ENCODE peak calls at places on chromosomes 11 and 22, in ten cellular contexts. T is HS-5; P is left colon; S is non-pigmented ciliary epithelial cell; Q is GM12891; M is AG09309; W is DMS 273 treated with DMSO at 0.1 percent for 48 hours; O is effector memory CD8-positive, alpha-beta T cell; H is mammary epithelial cell; D is cardiac septum. F is an unnamed sample.

GRCh38 chr11:12469451-12469850 is 92.1 kb downstream of the PARVA start:
- DNase-seq in T (no peak), P (no peak), S (no peak), Q (no peak), M (no peak), W (no peak), O (no peak), H (no peak), D (no peak), F (no peak)

GRCh38 chr11:130403301-130403804 is 25.1 kb downstream of the ADAMTS8 start:
- DNase-seq in T (peak), P (no peak), S (peak), Q (no peak), M (peak), W (no peak), O (no peak), H (peak), D (peak), F (peak)

GRCh38 chr22:38107692-38108515 is 2.6 kb downstream of the BAIAP2L2 start:
- DNase-seq in T (no peak), P (peak), S (no peak), Q (no peak), M (no peak), W (peak), O (no peak), H (no peak), D (no peak), F (no peak)

GRCh38 chr11:68145120-68145866 is 24.1 kb upstream of the CHKA start:
- DNase-seq in T (no peak), P (no peak), S (no peak), Q (no peak), M (no peak), W (no peak), O (no peak), H (peak), D (no peak), F (no peak)

GRCh38 chr11:44258839-44259420 is 51.0 kb downstream of the ALX4 start:
- DNase-seq in T (no peak), P (no peak), S (no peak), Q (no peak), M (no peak), W (no peak), O (no peak), H (no peak), D (peak), F (no peak)

GRCh38 chr22:37334859-37335818 is 52.8 kb downstream of the CYTH4 start:
- DNase-seq in T (no peak), P (no peak), S (no peak), Q (no peak), M (no peak), W (no peak), O (no peak), H (no peak), D (no peak), F (no peak)

GRCh38 chr22:50247748-50248147 is 2.9 kb upstream of the TUBGCP6 start:
- DNase-seq in T (no peak), P (peak), S (peak), Q (no peak), M (no peak), W (no peak), O (peak), H (no peak), D (no peak), F (no peak)

GRCh38 chr22:47067331-47067890 is 305.0 kb downstream of the TBC1D22A start:
- DNase-seq in T (no peak), P (no peak), S (no peak), Q (no peak), M (no peak), W (no peak), O (no peak), H (no peak), D (peak), F (no peak)

GRCh38 chr11:44654057-44654456 is 72.7 kb upstream of the TSPAN18 start:
- DNase-seq in T (no peak), P (no peak), S (no peak), Q (no peak), M (no peak), W (no peak), O (no peak), H (no peak), D (no peak), F (no peak)

GRCh38 chr22:22201185-22201924 is 43.2 kb upstream of the VPREB1 start:
- DNase-seq in T (no peak), P (peak), S (no peak), Q (peak), M (no peak), W (no peak), O (no peak), H (no peak), D (no peak), F (no peak)

GRCh38 chr11:124070906-124071621 is 29.9 kb upstream of the OR10G7 start:
- DNase-seq in T (peak), P (peak), S (peak), Q (peak), M (peak), W (peak), O (peak), H (peak), D (no peak), F (peak)

GRCh38 chr11:74269161-74269809 is 42.2 kb downstream of the P4HA3 start:
- DNase-seq in T (no peak), P (no peak), S (no peak), Q (no peak), M (no peak), W (no peak), O (no peak), H (no peak), D (no peak), F (no peak)

F was measured in lower leg skin.